ENCODE peak calls at places on chromosomes 7 and 10, in six cellular contexts. I is GM12865, A is prostate gland, D is PC-3, K is left ventricle myocardium inferior, P is sigmoid colon. R is an unnamed sample.

GRCh38 chr7:120725376-120726039 is 132.4 kb downstream of the TSPAN12 start:
- DNase-seq in I (peak; percentile 49), A (no peak), D (peak; percentile 64), K (no peak), P (no peak), R (peak; percentile 18)

GRCh38 chr10:102280397-102281015 is 35.2 kb downstream of the GBF1 start:
- DNase-seq in I (no peak), A (no peak), D (no peak), K (peak; percentile 37), P (no peak), R (no peak)

GRCh38 chr7:37945336-37945735 is 24.9 kb downstream of the EPDR1 start:
- DNase-seq in I (no peak), A (no peak), D (no peak), K (no peak), P (no peak), R (no peak)

GRCh38 chr10:133299224-133299623 is 9.4 kb downstream of the TUBGCP2 start:
- DNase-seq in I (no peak), A (no peak), D (no peak), K (no peak), P (no peak), R (no peak)

GRCh38 chr7:70574970-70575799 is 556.8 kb upstream of the GALNT17 start:
- DNase-seq in I (no peak), A (no peak), D (no peak), K (no peak), P (no peak), R (no peak)

GRCh38 chr10:105148921-105149320 is 507.8 kb downstream of the SORCS3 start:
- DNase-seq in I (no peak), A (no peak), D (peak; percentile 1), K (no peak), P (no peak), R (no peak)

GRCh38 chr10:33139191-33139646 is 181.2 kb upstream of the ITGB1 start:
- DNase-seq in I (peak; percentile 10), A (no peak), D (no peak), K (no peak), P (no peak), R (no peak)

GRCh38 chr7:151174246-151175046 is 7.0 kb upstream of the GBX1 start:
- DNase-seq in I (no peak), A (no peak), D (no peak), K (no peak), P (no peak), R (peak; percentile 28)

GRCh38 chr7:129423700-129424410 is 10.4 kb upstream of the STRIP2 start:
- DNase-seq in I (no peak), A (no peak), D (peak; percentile 53), K (no peak), P (no peak), R (no peak)

GRCh38 chr7:13945670-13946069 is 43.8 kb downstream of the ETV1 start:
- DNase-seq in I (peak; percentile 1), A (no peak), D (no peak), K (no peak), P (no peak), R (no peak)

GRCh38 chr10:116113721-116114501 is 159.1 kb downstream of the GFRA1 start:
- DNase-seq in I (no peak), A (no peak), D (no peak), K (no peak), P (no peak), R (no peak)

GRCh38 chr10:85026878-85027467 is 698.6 kb downstream of the CCSER2 start:
- DNase-seq in I (no peak), A (no peak), D (no peak), K (no peak), P (no peak), R (no peak)

GRCh38 chr10:98074315-98074911 is 44.0 kb upstream of the CRTAC1 start:
- DNase-seq in I (no peak), A (no peak), D (peak; percentile 24), K (no peak), P (no peak), R (no peak)

GRCh38 chr10:113335603-113336002 is 217.2 kb upstream of the HABP2 start:
- DNase-seq in I (no peak), A (no peak), D (no peak), K (no peak), P (no peak), R (no peak)

GRCh38 chr10:74419491-74420466 is 268.8 kb downstream of the ADK start:
- DNase-seq in I (peak; percentile 45), A (no peak), D (peak; percentile 92), K (no peak), P (no peak), R (peak; percentile 20)

GRCh38 chr7:14886533-14886932 is 16.0 kb downstream of the DGKB start:
- DNase-seq in I (no peak), A (no peak), D (no peak), K (no peak), P (no peak), R (no peak)

GRCh38 chr10:44788147-44788819 is 122.9 kb upstream of the TMEM72 start:
- DNase-seq in I (no peak), A (no peak), D (no peak), K (no peak), P (no peak), R (no peak)

GRCh38 chr7:25720427-25720826 is 431.6 kb upstream of the NFE2L3 start:
- DNase-seq in I (peak; percentile 9), A (no peak), D (peak; percentile 22), K (no peak), P (no peak), R (peak; percentile 18)

GRCh38 chr10:101032637-101033201 is 1.7 kb downstream of the SFXN3 start:
- DNase-seq in I (no peak), A (no peak), D (peak; percentile 77), K (peak; percentile 57), P (peak; percentile 88), R (no peak)

GRCh38 chr7:152666078-152666477 is 9.9 kb downstream of the XRCC2 start:
- DNase-seq in I (no peak), A (no peak), D (no peak), K (no peak), P (no peak), R (no peak)

GRCh38 chr7:85452674-85453073 is 265.8 kb upstream of the SEMA3D start:
- DNase-seq in I (no peak), A (no peak), D (no peak), K (no peak), P (no peak), R (no peak)

GRCh38 chr10:116763440-116763839 is 21.1 kb upstream of the HSPA12A start:
- DNase-seq in I (no peak), A (no peak), D (no peak), K (no peak), P (peak; percentile 53), R (no peak)

GRCh38 chr7:77425151-77426051 is 9.3 kb upstream of the GSAP start:
- DNase-seq in I (peak; percentile 14), A (no peak), D (peak; percentile 91), K (no peak), P (no peak), R (no peak)

GRCh38 chr10:132146271-132146671 is 40.5 kb upstream of the DPYSL4 start:
- DNase-seq in I (no peak), A (no peak), D (no peak), K (no peak), P (no peak), R (no peak)

GRCh38 chr10:3875842-3876235 is 90.8 kb upstream of the KLF6 start:
- DNase-seq in I (no peak), A (no peak), D (no peak), K (no peak), P (no peak), R (no peak)

GRCh38 chr7:2641406-2642393 is 9.9 kb downstream of the TTYH3 start:
- DNase-seq in I (peak; percentile 65), A (peak; percentile 87), D (no peak), K (peak; percentile 92), P (peak; percentile 96), R (peak; percentile 85)

GRCh38 chr10:60098676-60099601 is 192.6 kb upstream of the CCDC6 start:
- DNase-seq in I (peak; percentile 41), A (no peak), D (peak; percentile 62), K (no peak), P (no peak), R (no peak)

DNA sequence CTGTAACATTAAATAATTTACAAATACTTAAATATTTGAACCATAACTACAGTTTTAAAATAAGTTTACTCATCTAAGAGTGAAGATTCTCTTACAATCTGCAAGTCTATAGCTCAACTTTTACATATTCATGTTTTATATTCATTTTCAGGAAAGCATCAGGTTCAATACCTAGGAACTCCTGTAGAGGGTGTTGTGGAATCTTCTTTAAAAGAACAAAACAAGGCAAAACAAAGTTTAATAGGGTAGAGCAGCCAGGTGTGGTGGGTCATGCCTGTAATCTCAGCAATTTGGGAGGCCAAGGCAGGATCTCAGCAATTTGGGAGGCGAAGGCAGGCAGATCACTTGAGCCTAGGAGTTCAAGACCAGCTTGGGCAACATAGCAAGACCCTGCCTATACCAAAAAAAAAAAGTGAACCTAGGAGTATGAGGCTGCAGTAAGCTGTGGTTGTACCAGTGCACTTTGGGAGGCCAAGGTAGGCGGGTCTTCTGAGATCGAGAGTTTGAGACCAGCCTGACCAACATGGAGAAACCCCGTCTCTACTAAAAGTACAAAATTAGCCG is 45.1 kb downstream of the ST8SIA6 start:
- DNase-seq in I (peak; percentile 7), A (no peak), D (peak; percentile 36), K (no peak), P (no peak), R (no peak)
- TF ChIP-seq CTCF in I (peak; percentile 27), A (no peak), D (peak; percentile 44), K (peak; percentile 52), P (no peak), R (no peak)

GRCh38 chr7:132078891-132079735 is 497.2 kb downstream of the PLXNA4 start:
- DNase-seq in I (no peak), A (no peak), D (no peak), K (no peak), P (peak; percentile 55), R (no peak)
- TF ChIP-seq CTCF in I (no peak), A (no peak), D (no peak), K (no peak), P (no peak), R (no peak)

GRCh38 chr7:100600222-100601038 is 1.7 kb upstream of the PCOLCE start:
- DNase-seq in I (no peak), A (no peak), D (no peak), K (no peak), P (no peak), R (no peak)
- TF ChIP-seq CTCF in I (peak; percentile 30), A (no peak), D (peak; percentile 11), K (no peak), P (no peak), R (no peak)

DNA sequence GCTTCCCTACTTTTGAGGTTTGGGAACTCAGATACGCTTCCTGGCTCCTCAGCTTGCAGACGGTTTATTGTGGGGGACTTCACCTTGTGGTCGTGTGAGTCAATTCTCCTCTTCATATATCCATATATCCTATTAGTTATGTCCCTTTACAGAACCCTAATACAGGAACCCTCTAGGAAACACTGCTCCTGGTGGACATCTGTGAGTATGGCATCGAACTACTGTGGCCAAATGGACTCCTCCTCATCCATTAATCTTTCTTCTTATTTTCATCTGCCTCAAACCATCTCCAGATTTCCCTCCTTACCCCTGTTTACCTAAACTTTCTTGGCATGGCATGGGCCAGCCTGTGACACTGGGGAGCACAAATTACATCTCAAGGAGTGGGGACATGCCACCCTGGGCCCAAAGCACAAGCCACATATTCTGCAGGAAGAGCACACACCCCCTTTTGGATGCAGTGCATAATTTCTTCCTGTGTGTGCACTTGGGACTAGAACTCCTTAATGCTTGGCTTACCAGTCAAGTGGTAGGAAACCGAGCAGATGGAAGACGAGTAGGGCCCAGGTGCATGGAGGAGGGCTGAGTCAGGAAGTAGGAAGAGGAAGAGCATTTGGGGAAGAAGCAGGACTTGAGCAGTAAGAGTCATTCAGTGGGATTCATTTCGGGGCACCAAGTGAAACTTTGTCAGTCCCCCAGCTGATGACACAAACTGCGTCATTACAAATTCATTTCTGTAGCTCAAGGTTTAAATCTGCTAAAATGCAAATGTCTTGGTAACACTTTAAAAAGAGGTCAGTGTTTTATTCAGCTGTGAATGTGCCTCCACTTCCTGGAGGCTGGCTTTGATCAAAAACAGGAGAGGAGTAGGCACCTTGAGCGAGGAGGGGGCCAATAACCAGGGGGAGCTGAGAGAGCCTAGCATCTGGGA is 80.8 kb upstream of the PLXNA4 start:
- DNase-seq in I (peak; percentile 6), A (no peak), D (peak; percentile 32), K (no peak), P (no peak), R (peak; percentile 24)
- TF ChIP-seq CTCF in I (peak; percentile 42), A (no peak), D (peak; percentile 59), K (peak; percentile 57), P (no peak), R (peak; percentile 36)

R was measured in GM13976.